ENCODE peak calls at places on chromosomes 3 and 15, in five cellular contexts. One of them, this sample, is unnamed.

GRCh38 chr15:101664303-101664913 is 12.2 kb upstream of the TM2D3 start:
- DNase-seq in esophagus squamous epithelium: no peak
- DNase-seq in CD4-positive, alpha-beta T cell: no peak
- DNase-seq in fibroblast of lung: peak
- DNase-seq in foreskin fibroblast: peak
- DNase-seq in this sample: no peak

GRCh38 chr15:65766422-65767263 is 25.4 kb downstream of the DENND4A start:
- DNase-seq in esophagus squamous epithelium: no peak
- DNase-seq in CD4-positive, alpha-beta T cell: no peak
- DNase-seq in fibroblast of lung: peak
- DNase-seq in foreskin fibroblast: no peak
- DNase-seq in this sample: no peak

GRCh38 chr3:15979490-15979889 is 181.7 kb upstream of the ANKRD28 start:
- DNase-seq in esophagus squamous epithelium: no peak
- DNase-seq in CD4-positive, alpha-beta T cell: no peak
- DNase-seq in fibroblast of lung: no peak
- DNase-seq in foreskin fibroblast: peak
- DNase-seq in this sample: no peak

GRCh38 chr3:111733856-111734255 is 125.2 kb upstream of the PHLDB2 start:
- DNase-seq in esophagus squamous epithelium: no peak
- DNase-seq in CD4-positive, alpha-beta T cell: no peak
- DNase-seq in fibroblast of lung: no peak
- DNase-seq in foreskin fibroblast: no peak
- DNase-seq in this sample: no peak

GRCh38 chr15:70539912-70540520 is 223.3 kb downstream of the UACA start:
- DNase-seq in esophagus squamous epithelium: no peak
- DNase-seq in CD4-positive, alpha-beta T cell: no peak
- DNase-seq in fibroblast of lung: no peak
- DNase-seq in foreskin fibroblast: no peak
- DNase-seq in this sample: no peak

GRCh38 chr3:195616681-195617080 is 32.9 kb upstream of the APOD start:
- DNase-seq in esophagus squamous epithelium: no peak
- DNase-seq in CD4-positive, alpha-beta T cell: no peak
- DNase-seq in fibroblast of lung: no peak
- DNase-seq in foreskin fibroblast: no peak
- DNase-seq in this sample: peak

GRCh38 chr3:11832964-11833621 is 13.6 kb downstream of the TAMM41 start:
- DNase-seq in esophagus squamous epithelium: no peak
- DNase-seq in CD4-positive, alpha-beta T cell: no peak
- DNase-seq in fibroblast of lung: no peak
- DNase-seq in foreskin fibroblast: no peak
- DNase-seq in this sample: no peak

GRCh38 chr3:105647047-105647446 is 221.8 kb downstream of the CBLB start:
- DNase-seq in esophagus squamous epithelium: no peak
- DNase-seq in CD4-positive, alpha-beta T cell: no peak
- DNase-seq in fibroblast of lung: peak
- DNase-seq in foreskin fibroblast: peak
- DNase-seq in this sample: peak

GRCh38 chr3:150114873-150115570 is 144.3 kb upstream of the PFN2 start:
- DNase-seq in esophagus squamous epithelium: no peak
- DNase-seq in CD4-positive, alpha-beta T cell: no peak
- DNase-seq in fibroblast of lung: peak
- DNase-seq in foreskin fibroblast: no peak
- DNase-seq in this sample: no peak

GRCh38 chr3:160140756-160141155 is 84.5 kb upstream of the C3orf80 start:
- DNase-seq in esophagus squamous epithelium: no peak
- DNase-seq in CD4-positive, alpha-beta T cell: no peak
- DNase-seq in fibroblast of lung: no peak
- DNase-seq in foreskin fibroblast: no peak
- DNase-seq in this sample: no peak

GRCh38 chr15:25374143-25374542 is 64.7 kb downstream of the UBE3A start:
- DNase-seq in esophagus squamous epithelium: no peak
- DNase-seq in CD4-positive, alpha-beta T cell: no peak
- DNase-seq in fibroblast of lung: no peak
- DNase-seq in foreskin fibroblast: no peak
- DNase-seq in this sample: no peak

GRCh38 chr3:129601713-129602112 is 4.8 kb downstream of the PLXND1 start:
- DNase-seq in esophagus squamous epithelium: no peak
- DNase-seq in CD4-positive, alpha-beta T cell: no peak
- DNase-seq in fibroblast of lung: no peak
- DNase-seq in foreskin fibroblast: no peak
- DNase-seq in this sample: no peak

GRCh38 chr3:43997788-43998373 is 243.8 kb upstream of the TOPAZ1 start:
- DNase-seq in esophagus squamous epithelium: no peak
- DNase-seq in CD4-positive, alpha-beta T cell: no peak
- DNase-seq in fibroblast of lung: peak
- DNase-seq in foreskin fibroblast: no peak
- DNase-seq in this sample: no peak

GRCh38 chr3:89227218-89227617 is 119.8 kb downstream of the EPHA3 start:
- DNase-seq in esophagus squamous epithelium: no peak
- DNase-seq in CD4-positive, alpha-beta T cell: no peak
- DNase-seq in fibroblast of lung: peak
- DNase-seq in foreskin fibroblast: no peak
- DNase-seq in this sample: no peak

GRCh38 chr3:128548426-128549282 is 55.7 kb upstream of the GATA2 start:
- DNase-seq in esophagus squamous epithelium: no peak
- DNase-seq in CD4-positive, alpha-beta T cell: no peak
- DNase-seq in fibroblast of lung: peak
- DNase-seq in foreskin fibroblast: no peak
- DNase-seq in this sample: no peak

GRCh38 chr15:100686725-100687488 is 84.5 kb downstream of the ASB7 start:
- DNase-seq in esophagus squamous epithelium: no peak
- DNase-seq in CD4-positive, alpha-beta T cell: no peak
- DNase-seq in fibroblast of lung: peak
- DNase-seq in foreskin fibroblast: no peak
- DNase-seq in this sample: no peak

GRCh38 chr3:102415553-102415952 is 19.3 kb upstream of the ZPLD1 start:
- DNase-seq in esophagus squamous epithelium: no peak
- DNase-seq in CD4-positive, alpha-beta T cell: no peak
- DNase-seq in fibroblast of lung: peak
- DNase-seq in foreskin fibroblast: no peak
- DNase-seq in this sample: no peak

GRCh38 chr3:55751730-55752129 is 264.6 kb upstream of the WNT5A start:
- DNase-seq in esophagus squamous epithelium: no peak
- DNase-seq in CD4-positive, alpha-beta T cell: no peak
- DNase-seq in fibroblast of lung: no peak
- DNase-seq in foreskin fibroblast: no peak
- DNase-seq in this sample: no peak

GRCh38 chr3:189267981-189268613 is 96.3 kb downstream of the TPRG1 start:
- DNase-seq in esophagus squamous epithelium: no peak
- DNase-seq in CD4-positive, alpha-beta T cell: no peak
- DNase-seq in fibroblast of lung: peak
- DNase-seq in foreskin fibroblast: no peak
- DNase-seq in this sample: no peak

GRCh38 chr3:129611812-129612349 is 5.4 kb upstream of the PLXND1 start:
- DNase-seq in esophagus squamous epithelium: no peak
- DNase-seq in CD4-positive, alpha-beta T cell: no peak
- DNase-seq in fibroblast of lung: no peak
- DNase-seq in foreskin fibroblast: no peak
- DNase-seq in this sample: no peak

GRCh38 chr3:104388624-104389023 is 978.1 kb upstream of the ALCAM start:
- DNase-seq in esophagus squamous epithelium: no peak
- DNase-seq in CD4-positive, alpha-beta T cell: no peak
- DNase-seq in fibroblast of lung: peak
- DNase-seq in foreskin fibroblast: no peak
- DNase-seq in this sample: no peak

GRCh38 chr15:100330629-100331215 is 11.1 kb downstream of the ADAMTS17 start:
- DNase-seq in esophagus squamous epithelium: no peak
- DNase-seq in CD4-positive, alpha-beta T cell: no peak
- DNase-seq in fibroblast of lung: no peak
- DNase-seq in foreskin fibroblast: no peak
- DNase-seq in this sample: no peak

GRCh38 chr3:147775816-147776530 is 366.8 kb downstream of the ZIC1 start:
- DNase-seq in esophagus squamous epithelium: no peak
- DNase-seq in CD4-positive, alpha-beta T cell: no peak
- DNase-seq in fibroblast of lung: no peak
- DNase-seq in foreskin fibroblast: no peak
- DNase-seq in this sample: no peak

GRCh38 chr15:90519688-90520087 is 10.0 kb upstream of the CRTC3 start:
- DNase-seq in esophagus squamous epithelium: no peak
- DNase-seq in CD4-positive, alpha-beta T cell: no peak
- DNase-seq in fibroblast of lung: peak
- DNase-seq in foreskin fibroblast: peak
- DNase-seq in this sample: no peak

GRCh38 chr3:171984883-171985282 is 54.5 kb upstream of the FNDC3B start:
- DNase-seq in esophagus squamous epithelium: no peak
- DNase-seq in CD4-positive, alpha-beta T cell: no peak
- DNase-seq in fibroblast of lung: no peak
- DNase-seq in foreskin fibroblast: no peak
- DNase-seq in this sample: peak

GRCh38 chr3:171982829-171983228 is 56.5 kb upstream of the FNDC3B start:
- DNase-seq in esophagus squamous epithelium: no peak
- DNase-seq in CD4-positive, alpha-beta T cell: no peak
- DNase-seq in fibroblast of lung: peak
- DNase-seq in foreskin fibroblast: peak
- DNase-seq in this sample: no peak

GRCh38 chr3:171986208-171986607 is 53.2 kb upstream of the FNDC3B start:
- DNase-seq in esophagus squamous epithelium: no peak
- DNase-seq in CD4-positive, alpha-beta T cell: no peak
- DNase-seq in fibroblast of lung: no peak
- DNase-seq in foreskin fibroblast: no peak
- DNase-seq in this sample: peak

GRCh38 chr3:171991166-171991565 is 48.2 kb upstream of the FNDC3B start:
- DNase-seq in esophagus squamous epithelium: no peak
- DNase-seq in CD4-positive, alpha-beta T cell: no peak
- DNase-seq in fibroblast of lung: no peak
- DNase-seq in foreskin fibroblast: no peak
- DNase-seq in this sample: no peak

DNA sequence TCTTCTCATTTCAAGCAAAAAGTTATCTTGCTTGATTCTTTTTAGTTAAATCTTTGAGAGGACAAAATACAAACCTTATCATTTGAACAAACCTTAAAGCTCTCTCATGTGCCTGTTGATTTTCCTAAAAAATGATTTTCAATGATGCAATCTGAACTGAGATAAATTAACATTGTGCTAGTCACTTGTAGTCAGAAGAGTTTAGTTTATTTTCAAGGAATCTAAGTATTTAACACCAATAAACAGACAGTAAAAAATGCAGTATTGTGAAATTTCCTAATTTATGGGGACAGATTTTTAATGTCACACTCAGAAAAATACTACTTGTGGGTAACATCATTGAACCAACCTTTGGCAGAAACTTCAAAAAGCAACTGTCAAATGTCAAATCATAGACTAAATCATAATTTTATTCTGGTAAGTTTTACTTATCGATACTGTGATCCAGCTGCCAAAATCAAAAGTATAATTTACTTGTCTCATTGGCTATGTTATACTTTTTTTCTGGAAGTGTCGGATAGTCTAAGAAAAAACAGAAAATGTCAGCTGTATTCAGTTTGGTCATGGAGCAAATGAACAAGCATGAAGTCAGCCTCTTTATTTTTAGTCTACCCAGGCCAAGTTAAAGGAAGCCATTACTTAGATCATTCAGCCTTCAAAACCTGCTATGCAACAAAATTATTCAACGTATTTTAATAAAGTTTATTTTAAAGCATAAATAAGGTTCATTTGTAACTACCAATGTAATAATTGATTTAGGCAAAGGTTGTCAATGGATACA is 52.4 kb upstream of the FNDC3B start:
- DNase-seq in esophagus squamous epithelium: no peak
- DNase-seq in CD4-positive, alpha-beta T cell: no peak
- DNase-seq in fibroblast of lung: peak
- DNase-seq in foreskin fibroblast: no peak
- DNase-seq in this sample: no peak
- TF ChIP-seq CTCF in esophagus squamous epithelium: no peak
- TF ChIP-seq CTCF in CD4-positive, alpha-beta T cell: no peak
- TF ChIP-seq CTCF in fibroblast of lung: no peak
- TF ChIP-seq CTCF in foreskin fibroblast: no peak
- TF ChIP-seq CTCF in this sample: no peak

GRCh38 chr15:89007989-89008388 is 80.3 kb upstream of the ABHD2 start:
- DNase-seq in esophagus squamous epithelium: no peak
- DNase-seq in CD4-positive, alpha-beta T cell: no peak
- DNase-seq in fibroblast of lung: no peak
- DNase-seq in foreskin fibroblast: no peak
- DNase-seq in this sample: no peak

GRCh38 chr15:89004726-89005030 is 83.6 kb upstream of the ABHD2 start:
- DNase-seq in esophagus squamous epithelium: no peak
- DNase-seq in CD4-positive, alpha-beta T cell: no peak
- DNase-seq in fibroblast of lung: no peak
- DNase-seq in foreskin fibroblast: no peak
- DNase-seq in this sample: no peak

GRCh38 chr15:89002830-89003229 is 85.4 kb upstream of the ABHD2 start:
- DNase-seq in esophagus squamous epithelium: no peak
- DNase-seq in CD4-positive, alpha-beta T cell: no peak
- DNase-seq in fibroblast of lung: no peak
- DNase-seq in foreskin fibroblast: no peak
- DNase-seq in this sample: no peak

GRCh38 chr15:89002281-89002761 is 85.9 kb upstream of the ABHD2 start:
- DNase-seq in esophagus squamous epithelium: no peak
- DNase-seq in CD4-positive, alpha-beta T cell: no peak
- DNase-seq in fibroblast of lung: peak
- DNase-seq in foreskin fibroblast: peak
- DNase-seq in this sample: no peak

GRCh38 chr15:89003865-89004725 is 84.2 kb upstream of the ABHD2 start:
- DNase-seq in esophagus squamous epithelium: no peak
- DNase-seq in CD4-positive, alpha-beta T cell: no peak
- DNase-seq in fibroblast of lung: peak
- DNase-seq in foreskin fibroblast: no peak
- DNase-seq in this sample: no peak
- TF ChIP-seq CTCF in esophagus squamous epithelium: no peak
- TF ChIP-seq CTCF in CD4-positive, alpha-beta T cell: no peak
- TF ChIP-seq CTCF in fibroblast of lung: peak
- TF ChIP-seq CTCF in foreskin fibroblast: peak
- TF ChIP-seq CTCF in this sample: no peak

DNA sequence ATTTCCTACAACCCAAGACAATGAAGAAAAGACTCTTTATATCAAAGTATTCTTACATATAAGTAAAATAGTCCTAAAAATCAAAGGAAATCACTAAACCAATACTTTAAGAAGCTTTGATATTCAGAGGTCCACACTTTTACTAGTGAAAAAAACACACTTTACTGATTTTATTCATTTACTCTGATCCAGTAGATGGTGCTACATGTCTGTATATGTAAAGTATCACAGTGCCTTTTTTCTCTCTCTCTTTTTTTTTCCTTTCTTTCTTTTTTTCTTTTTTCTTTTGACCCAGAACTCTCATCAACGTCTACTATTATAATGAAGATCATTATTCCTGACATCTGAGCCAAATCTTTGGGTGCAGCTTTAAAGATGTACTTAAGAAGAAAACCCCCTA is 10.8 kb upstream of the CCDC39 start:
- DNase-seq in esophagus squamous epithelium: no peak
- DNase-seq in CD4-positive, alpha-beta T cell: no peak
- DNase-seq in fibroblast of lung: no peak
- DNase-seq in foreskin fibroblast: no peak
- DNase-seq in this sample: no peak
- TF ChIP-seq CTCF in esophagus squamous epithelium: no peak
- TF ChIP-seq CTCF in CD4-positive, alpha-beta T cell: no peak
- TF ChIP-seq CTCF in fibroblast of lung: no peak
- TF ChIP-seq CTCF in foreskin fibroblast: no peak
- TF ChIP-seq CTCF in this sample: no peak

DNA sequence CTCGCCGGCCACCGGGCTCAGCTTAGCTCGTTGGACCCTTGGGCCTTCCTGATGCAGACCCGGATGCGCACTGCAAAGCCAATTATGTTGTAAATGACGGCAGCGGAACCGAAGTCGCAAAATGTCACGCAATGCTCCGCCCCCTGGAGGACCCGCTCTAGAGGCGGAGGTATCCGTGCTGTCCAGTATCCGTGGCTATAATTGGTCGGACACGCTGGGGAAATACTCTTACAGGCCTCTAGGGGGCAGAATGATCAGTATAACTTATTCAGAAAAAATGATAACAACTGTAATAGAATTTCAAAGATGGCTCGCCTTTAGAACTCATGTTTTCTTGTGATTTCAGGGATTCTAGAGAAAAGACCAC is at the start of gene PRR23B:
- DNase-seq in esophagus squamous epithelium: no peak
- DNase-seq in CD4-positive, alpha-beta T cell: no peak
- DNase-seq in fibroblast of lung: no peak
- DNase-seq in foreskin fibroblast: no peak
- DNase-seq in this sample: no peak
- TF ChIP-seq CTCF in esophagus squamous epithelium: no peak
- TF ChIP-seq CTCF in CD4-positive, alpha-beta T cell: no peak
- TF ChIP-seq CTCF in fibroblast of lung: no peak
- TF ChIP-seq CTCF in foreskin fibroblast: no peak
- TF ChIP-seq CTCF in this sample: no peak